ENCODE peak calls at places on chromosomes 13 and 19, in nine cellular contexts. M, P, F, J, C, I, E, D and K are unnamed samples.

GRCh38 chr13:79799049-79799448 is 318.1 kb downstream of the NDFIP2 start:
- DNase-seq in J (peak), E (no peak), C (no peak), I (no peak), F (no peak), D (no peak), M (no peak), P (peak), K (no peak)

GRCh38 chr13:83086948-83087347 is 795.3 kb downstream of the SLITRK1 start:
- DNase-seq in I (no peak), P (no peak), F (no peak), M (no peak), E (no peak), D (no peak), J (no peak), C (no peak), K (no peak)

GRCh38 chr13:31242342-31242741 is 42.6 kb downstream of the B3GLCT start:
- DNase-seq in C (no peak), D (peak), E (no peak), M (no peak), I (no peak), F (no peak), P (peak), J (peak), K (no peak)

GRCh38 chr13:82758056-82758455 is 1124.2 kb downstream of the SLITRK1 start:
- DNase-seq in P (peak), F (no peak), E (no peak), J (peak), M (no peak), C (no peak), D (no peak), I (no peak), K (no peak)

GRCh38 chr19:1873524-1874473 is 10.4 kb upstream of the KLF16 start:
- DNase-seq in I (no peak), P (no peak), D (no peak), E (no peak), C (no peak), J (peak), F (peak), M (peak), K (no peak)

GRCh38 chr19:48645652-48646191 is at the start of gene CA11:
- DNase-seq in M (no peak), D (no peak), J (no peak), I (no peak), C (no peak), F (no peak), P (no peak), E (no peak), K (no peak)

GRCh38 chr19:49342291-49342721 is 7.1 kb downstream of the CD37 start:
- DNase-seq in P (no peak), I (no peak), M (no peak), E (no peak), J (no peak), F (no peak), D (no peak), C (no peak), K (no peak)

GRCh38 chr13:67228031-67228430 is 2.1 kb downstream of the PCDH9 start:
- DNase-seq in P (no peak), J (no peak), I (no peak), E (no peak), F (no peak), C (no peak), M (no peak), D (no peak), K (no peak)

GRCh38 chr13:64130170-64130569 is 2714.5 kb upstream of the PCDH20 start:
- DNase-seq in P (no peak), E (no peak), F (no peak), M (no peak), I (no peak), J (no peak), D (no peak), C (no peak), K (no peak)

GRCh38 chr13:31426395-31426794 is 226.6 kb downstream of the B3GLCT start:
- DNase-seq in D (no peak), I (no peak), C (no peak), P (no peak), E (no peak), M (no peak), F (no peak), J (no peak), K (no peak)

GRCh38 chr19:53015730-53016129 is 2.0 kb downstream of the ERVV-1 start:
- DNase-seq in C (no peak), I (no peak), E (no peak), J (no peak), D (no peak), P (no peak), F (no peak), M (no peak), K (no peak)

GRCh38 chr13:71028884-71029283 is 838.1 kb downstream of the DACH1 start:
- DNase-seq in F (no peak), P (no peak), C (no peak), J (no peak), M (no peak), I (no peak), D (no peak), E (no peak), K (no peak)

GRCh38 chr19:41734585-41734984 is 20.7 kb upstream of the CEACAM6 start:
- DNase-seq in I (no peak), J (no peak), M (no peak), E (no peak), D (no peak), C (no peak), F (no peak), P (no peak), K (no peak)

GRCh38 chr13:26557393-26558073 is at the start of gene WASF3:
- DNase-seq in F (peak), I (peak), C (peak), D (peak), P (peak), M (peak), E (peak), J (peak), K (peak)

GRCh38 chr19:1249990-1250298 is 1.6 kb downstream of the MIDN start:
- DNase-seq in F (no peak), D (no peak), I (no peak), M (no peak), E (no peak), P (no peak), C (no peak), J (no peak), K (no peak)

GRCh38 chr19:16750081-16750480 is 30.4 kb downstream of the NWD1 start:
- DNase-seq in I (no peak), J (no peak), E (no peak), P (no peak), C (no peak), F (no peak), D (no peak), M (peak), K (no peak)

GRCh38 chr19:45195764-45196163 is 17.2 kb downstream of the BLOC1S3 start:
- DNase-seq in D (peak), F (no peak), I (no peak), E (no peak), P (peak), C (no peak), J (peak), M (no peak), K (no peak)

GRCh38 chr13:50917572-50917971 is 8.0 kb downstream of the RNASEH2B start:
- DNase-seq in I (no peak), F (no peak), C (no peak), D (no peak), J (no peak), P (no peak), M (no peak), E (no peak), K (no peak)

GRCh38 chr19:10193666-10194499 is 870 bp downstream of the DNMT1 start:
- DNase-seq in E (no peak), P (peak), I (no peak), C (no peak), M (no peak), J (peak), D (no peak), F (no peak), K (peak)

GRCh38 chr13:21670006-21670882 is 629 bp upstream of the FGF9 start:
- DNase-seq in D (no peak), C (peak), J (peak), P (peak), I (no peak), E (no peak), F (peak), M (peak), K (peak)

GRCh38 chr13:30665638-30666037 is 47.9 kb downstream of the USPL1 start:
- DNase-seq in C (no peak), F (no peak), E (no peak), D (no peak), M (no peak), P (no peak), J (no peak), I (no peak), K (no peak)

GRCh38 chr13:94710881-94711560 is 1.3 kb downstream of the SOX21 start:
- DNase-seq in E (no peak), J (no peak), I (no peak), P (no peak), F (no peak), M (peak), D (no peak), C (no peak), K (no peak)

GRCh38 chr13:94712812-94713555 is 639 bp upstream of the SOX21 start:
- DNase-seq in I (no peak), P (peak), E (peak), C (no peak), M (peak), D (peak), F (no peak), J (peak), K (peak)

GRCh38 chr13:94713556-94714182 is 1.3 kb upstream of the SOX21 start:
- DNase-seq in M (peak), F (no peak), P (no peak), C (no peak), E (no peak), D (no peak), J (no peak), I (no peak), K (no peak)

GRCh38 chr13:94711561-94712286 is 621 bp downstream of the SOX21 start:
- DNase-seq in C (no peak), P (peak), D (no peak), F (no peak), M (peak), E (no peak), I (no peak), J (peak), K (peak)

DNA sequence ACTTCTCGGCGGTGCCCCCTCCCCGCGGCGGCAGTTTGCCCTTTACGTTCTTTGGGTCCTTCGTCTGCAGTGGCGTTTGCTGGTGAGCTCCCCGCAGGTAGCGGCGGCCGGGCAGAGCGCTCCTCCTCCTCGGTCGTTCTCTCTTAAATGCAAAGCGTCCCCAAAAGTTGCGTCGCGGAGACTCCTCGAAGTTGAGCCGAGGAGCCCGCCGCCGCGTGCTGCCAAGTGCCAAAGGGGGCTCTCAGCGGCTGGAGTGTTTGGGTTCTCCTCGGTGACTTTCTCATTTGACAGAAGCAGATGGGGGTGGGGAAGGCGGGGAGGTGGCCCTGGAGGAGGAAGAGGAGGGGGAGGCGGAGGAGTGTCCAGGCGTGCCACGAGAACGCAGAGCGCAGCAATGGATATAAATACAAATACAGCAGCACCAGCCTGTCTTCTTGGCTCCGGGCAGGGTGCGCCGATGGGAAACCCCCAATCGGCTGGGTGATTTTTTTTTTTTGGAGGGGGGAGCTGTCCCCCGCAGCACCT is at the start of gene SOX21:
- DNase-seq in D (no peak), C (no peak), E (no peak), I (no peak), J (no peak), M (no peak), P (no peak), F (no peak), K (no peak)
- H3K4me3 ChIP-seq in D (no peak), C (no peak), E (no peak), I (no peak), J (no peak), M (peak), P (no peak), F (no peak), K (no peak)

DNA sequence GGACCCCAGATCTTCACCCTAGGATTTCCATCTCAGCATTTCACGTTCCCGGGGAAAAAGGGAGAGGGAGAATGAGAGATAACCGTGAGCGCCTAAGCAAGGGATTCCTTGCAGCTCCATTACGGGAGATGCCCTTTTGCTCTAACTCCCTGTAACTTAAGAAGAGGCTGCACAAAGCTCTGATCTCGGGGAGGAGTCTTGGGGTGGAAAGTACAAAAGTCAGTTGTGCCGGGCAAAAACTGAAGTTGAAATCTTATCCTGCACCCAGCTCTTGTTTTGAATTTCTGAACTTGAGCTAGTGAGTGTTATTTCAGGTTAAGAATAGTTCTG is 256.4 kb upstream of the SOX21 start:
- DNase-seq in D (no peak), C (no peak), M (no peak), J (no peak), I (no peak), F (no peak), E (no peak), P (no peak), K (no peak)
- H3K4me3 ChIP-seq in D (no peak), C (no peak), M (no peak), J (peak), I (peak), F (no peak), E (peak), P (peak), K (peak)

GRCh38 chr19:29547361-29547960 is 21.7 kb downstream of the VSTM2B start:
- DNase-seq in M (no peak), E (no peak), C (no peak), F (no peak), P (no peak), I (no peak), D (no peak), J (no peak), K (no peak)

GRCh38 chr19:29548483-29549085 is 22.8 kb downstream of the VSTM2B start:
- DNase-seq in C (no peak), E (no peak), P (no peak), J (no peak), D (no peak), M (no peak), F (no peak), I (no peak), K (no peak)

GRCh38 chr19:29546583-29547190 is 20.9 kb downstream of the VSTM2B start:
- DNase-seq in C (no peak), E (no peak), D (no peak), M (no peak), J (no peak), P (no peak), F (peak), I (no peak), K (no peak)

GRCh38 chr19:29549105-29550070 is 23.6 kb downstream of the VSTM2B start:
- DNase-seq in C (no peak), F (no peak), J (no peak), I (no peak), D (no peak), M (no peak), P (no peak), E (no peak), K (no peak)

DNA sequence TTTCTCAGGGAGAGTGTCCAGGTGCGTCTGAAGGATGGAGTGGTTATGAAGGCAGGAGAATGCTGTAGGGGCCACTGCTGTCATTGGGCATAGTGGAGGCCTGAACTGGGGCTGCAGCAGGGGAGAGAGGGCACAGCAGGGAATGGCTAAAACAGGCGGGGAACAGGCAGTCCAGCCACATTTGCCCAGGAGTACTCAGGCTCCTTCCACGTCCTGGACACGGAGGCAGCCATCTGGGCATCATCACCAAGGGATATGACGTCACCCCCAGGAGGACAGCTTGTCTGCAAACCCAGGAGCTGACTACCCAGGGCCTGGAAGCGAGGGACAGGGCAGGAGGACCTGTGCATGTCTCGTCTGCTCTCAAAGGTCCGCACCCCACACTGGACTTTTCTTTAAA is 22.2 kb downstream of the VSTM2B start:
- DNase-seq in F (no peak), P (no peak), M (no peak), C (no peak), E (no peak), J (no peak), D (no peak), I (no peak), K (no peak)
- H3K4me3 ChIP-seq in F (no peak), P (no peak), M (no peak), C (no peak), E (no peak), J (no peak), D (no peak), I (no peak), K (no peak)

DNA sequence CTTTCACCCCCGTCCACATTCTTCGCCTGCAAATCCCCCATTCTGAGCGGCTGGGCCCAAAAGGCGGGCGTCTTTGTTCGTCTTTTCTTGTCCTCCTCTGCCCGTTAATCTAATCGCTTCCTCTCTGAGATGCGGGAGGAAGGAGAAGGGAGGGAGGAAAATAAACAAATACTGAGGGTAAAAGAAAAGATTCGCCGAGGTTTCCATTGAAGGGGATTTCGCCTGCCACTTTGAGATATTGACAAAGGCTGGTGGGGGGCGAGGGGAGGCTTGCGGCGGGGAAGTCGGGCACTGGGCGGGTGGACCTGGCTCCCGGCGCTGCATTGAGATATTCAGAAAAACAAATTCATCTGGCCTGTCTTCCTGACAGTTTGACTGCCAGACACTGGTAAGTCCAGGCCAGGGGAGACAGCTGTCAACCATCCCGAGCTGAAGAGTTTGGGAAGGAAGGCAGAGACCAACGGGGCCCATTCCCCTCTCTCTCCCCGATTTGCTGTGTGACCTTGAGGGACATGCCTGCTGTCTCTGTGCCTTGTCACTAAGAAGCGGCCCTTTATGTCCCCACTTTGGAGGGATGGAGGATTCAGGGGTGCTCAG is 37.7 kb downstream of the ZNRF4 start:
- DNase-seq in M (no peak), F (no peak), D (no peak), C (no peak), J (no peak), E (no peak), I (no peak), P (no peak), K (no peak)
- H3K4me3 ChIP-seq in M (no peak), F (no peak), D (no peak), C (no peak), J (no peak), E (no peak), I (no peak), P (no peak), K (no peak)

GRCh38 chr19:38412961-38413360 is 10.1 kb downstream of the FAM98C start:
- DNase-seq in D (no peak), F (no peak), M (peak), P (no peak), I (no peak), E (no peak), C (no peak), J (no peak), K (no peak)

GRCh38 chr19:38420935-38421334 is 5.1 kb downstream of the RASGRP4 start:
- DNase-seq in D (no peak), F (no peak), E (no peak), M (no peak), I (no peak), J (no peak), C (no peak), P (no peak), K (no peak)

GRCh38 chr19:38417544-38418506 is 8.2 kb downstream of the RASGRP4 start:
- DNase-seq in E (no peak), M (peak), D (no peak), C (peak), P (no peak), F (no peak), I (no peak), J (no peak), K (peak)

GRCh38 chr19:38413416-38413815 is 10.5 kb downstream of the FAM98C start:
- DNase-seq in I (no peak), P (no peak), F (no peak), M (no peak), C (no peak), E (no peak), J (no peak), D (no peak), K (no peak)

DNA sequence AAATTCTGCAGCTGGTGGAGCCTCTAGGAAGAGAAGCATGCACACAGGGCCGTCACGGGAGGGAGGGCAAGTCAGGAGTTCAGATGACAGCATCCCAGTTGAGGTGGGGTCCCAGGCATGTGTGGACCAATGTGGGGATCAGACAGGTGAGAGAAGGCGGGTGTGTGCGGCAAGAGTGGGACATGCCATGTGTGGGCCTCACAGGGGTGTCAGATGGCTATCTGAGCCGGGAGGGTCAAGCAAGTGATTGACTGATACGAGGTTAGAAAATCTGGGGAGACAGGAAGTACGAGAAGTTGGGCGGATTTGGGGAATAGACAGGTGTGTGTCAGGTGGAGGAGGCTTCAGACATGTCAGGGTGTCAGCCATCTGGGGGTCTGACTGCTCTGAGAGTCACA is 8.9 kb downstream of the RASGRP4 start:
- DNase-seq in J (no peak), C (no peak), D (no peak), M (no peak), F (no peak), P (no peak), E (no peak), I (no peak), K (no peak)
- H3K4me3 ChIP-seq in J (no peak), C (no peak), D (no peak), M (no peak), F (no peak), P (no peak), E (no peak), I (no peak), K (no peak)